ENCODE peak calls at places on chromosomes 12 and 14, in eight cellular contexts. One of them, this sample, is unnamed.
A peak's percentile ranks its signal among the peaks of the same experiment; 100 is the strongest.

GRCh38 chr14:64910847-64911495 is 3.3 kb upstream of the CHURC1 start:
- DNase-seq in SJSA1: no peak
- DNase-seq in lower lobe of right lung: no peak
- DNase-seq in A549: peak; percentile 60
- DNase-seq in neuronal stem cell: no peak
- DNase-seq in A673: peak; percentile 50
- DNase-seq in GM12878: no peak
- DNase-seq in iPS DF 6.9: no peak
- DNase-seq in this sample: peak; percentile 81

GRCh38 chr14:69822456-69822855 is 25.4 kb upstream of the SLC10A1 start:
- DNase-seq in SJSA1: no peak
- DNase-seq in lower lobe of right lung: no peak
- DNase-seq in A549: no peak
- DNase-seq in neuronal stem cell: no peak
- DNase-seq in A673: no peak
- DNase-seq in GM12878: no peak
- DNase-seq in iPS DF 6.9: no peak
- DNase-seq in this sample: no peak

GRCh38 chr14:104462651-104463630 is 116.6 kb upstream of the C14orf180 start:
- DNase-seq in SJSA1: no peak
- DNase-seq in lower lobe of right lung: no peak
- DNase-seq in A549: no peak
- DNase-seq in neuronal stem cell: no peak
- DNase-seq in A673: no peak
- DNase-seq in GM12878: no peak
- DNase-seq in iPS DF 6.9: no peak
- DNase-seq in this sample: no peak

GRCh38 chr14:85531141-85531593 is 1.2 kb downstream of the FLRT2 start:
- DNase-seq in SJSA1: peak; percentile 90
- DNase-seq in lower lobe of right lung: peak; percentile 50
- DNase-seq in A549: peak; percentile 79
- DNase-seq in neuronal stem cell: peak; percentile 42
- DNase-seq in A673: peak; percentile 80
- DNase-seq in GM12878: no peak
- DNase-seq in iPS DF 6.9: no peak
- DNase-seq in this sample: peak; percentile 91

GRCh38 chr12:21711376-21711775 is 53.7 kb upstream of the LDHB start:
- DNase-seq in SJSA1: no peak
- DNase-seq in lower lobe of right lung: no peak
- DNase-seq in A549: no peak
- DNase-seq in neuronal stem cell: no peak
- DNase-seq in A673: no peak
- DNase-seq in GM12878: no peak
- DNase-seq in iPS DF 6.9: no peak
- DNase-seq in this sample: no peak

GRCh38 chr12:26704214-26704613 is 128.8 kb downstream of the ITPR2 start:
- DNase-seq in SJSA1: no peak
- DNase-seq in lower lobe of right lung: no peak
- DNase-seq in A549: no peak
- DNase-seq in neuronal stem cell: no peak
- DNase-seq in A673: no peak
- DNase-seq in GM12878: no peak
- DNase-seq in iPS DF 6.9: no peak
- DNase-seq in this sample: no peak

GRCh38 chr12:67155863-67156262 is 113.3 kb upstream of the CAND1 start:
- DNase-seq in SJSA1: no peak
- DNase-seq in lower lobe of right lung: no peak
- DNase-seq in A549: peak; percentile 10
- DNase-seq in neuronal stem cell: no peak
- DNase-seq in A673: peak; percentile 14
- DNase-seq in GM12878: no peak
- DNase-seq in iPS DF 6.9: no peak
- DNase-seq in this sample: peak; percentile 8

GRCh38 chr12:106044773-106045172 is 94.0 kb downstream of the NUAK1 start:
- DNase-seq in SJSA1: peak; percentile 46
- DNase-seq in lower lobe of right lung: no peak
- DNase-seq in A549: peak; percentile 39
- DNase-seq in neuronal stem cell: no peak
- DNase-seq in A673: no peak
- DNase-seq in GM12878: no peak
- DNase-seq in iPS DF 6.9: no peak
- DNase-seq in this sample: peak; percentile 31

GRCh38 chr12:45583011-45583657 is 146.4 kb upstream of the ARID2 start:
- DNase-seq in SJSA1: no peak
- DNase-seq in lower lobe of right lung: no peak
- DNase-seq in A549: no peak
- DNase-seq in neuronal stem cell: no peak
- DNase-seq in A673: no peak
- DNase-seq in GM12878: no peak
- DNase-seq in iPS DF 6.9: no peak
- DNase-seq in this sample: no peak

GRCh38 chr14:72745991-72746980 is 147.6 kb downstream of the DPF3 start:
- DNase-seq in SJSA1: no peak
- DNase-seq in lower lobe of right lung: no peak
- DNase-seq in A549: no peak
- DNase-seq in neuronal stem cell: no peak
- DNase-seq in A673: no peak
- DNase-seq in GM12878: no peak
- DNase-seq in iPS DF 6.9: no peak
- DNase-seq in this sample: peak; percentile 88

GRCh38 chr12:11623382-11623781 is 26.1 kb upstream of the ETV6 start:
- DNase-seq in SJSA1: peak; percentile 38
- DNase-seq in lower lobe of right lung: no peak
- DNase-seq in A549: no peak
- DNase-seq in neuronal stem cell: no peak
- DNase-seq in A673: no peak
- DNase-seq in GM12878: no peak
- DNase-seq in iPS DF 6.9: no peak
- DNase-seq in this sample: peak; percentile 53

GRCh38 chr12:91189526-91189925 is 6.9 kb upstream of the DCN start:
- DNase-seq in SJSA1: no peak
- DNase-seq in lower lobe of right lung: no peak
- DNase-seq in A549: no peak
- DNase-seq in neuronal stem cell: no peak
- DNase-seq in A673: no peak
- DNase-seq in GM12878: no peak
- DNase-seq in iPS DF 6.9: no peak
- DNase-seq in this sample: peak; percentile 76

GRCh38 chr14:44405350-44405619 is 101.8 kb downstream of the FSCB start:
- DNase-seq in SJSA1: no peak
- DNase-seq in lower lobe of right lung: no peak
- DNase-seq in A549: no peak
- DNase-seq in neuronal stem cell: no peak
- DNase-seq in A673: no peak
- DNase-seq in GM12878: no peak
- DNase-seq in iPS DF 6.9: no peak
- DNase-seq in this sample: no peak

GRCh38 chr12:115225845-115226244 is 541.9 kb upstream of the TBX3 start:
- DNase-seq in SJSA1: no peak
- DNase-seq in lower lobe of right lung: no peak
- DNase-seq in A549: no peak
- DNase-seq in neuronal stem cell: no peak
- DNase-seq in A673: no peak
- DNase-seq in GM12878: no peak
- DNase-seq in iPS DF 6.9: no peak
- DNase-seq in this sample: no peak

GRCh38 chr14:65131176-65131765 is 29.0 kb upstream of the MAX start:
- DNase-seq in SJSA1: peak; percentile 28
- DNase-seq in lower lobe of right lung: no peak
- DNase-seq in A549: peak; percentile 34
- DNase-seq in neuronal stem cell: no peak
- DNase-seq in A673: no peak
- DNase-seq in GM12878: no peak
- DNase-seq in iPS DF 6.9: no peak
- DNase-seq in this sample: no peak

GRCh38 chr12:132998742-132999141 is 12.6 kb downstream of the ZNF26 start:
- DNase-seq in SJSA1: no peak
- DNase-seq in lower lobe of right lung: no peak
- DNase-seq in A549: no peak
- DNase-seq in neuronal stem cell: no peak
- DNase-seq in A673: no peak
- DNase-seq in GM12878: no peak
- DNase-seq in iPS DF 6.9: no peak
- DNase-seq in this sample: no peak
- H3K9me3 ChIP-seq in SJSA1: peaks cover 14% of the 10 kb centered on the region
- H3K9me3 ChIP-seq in lower lobe of right lung: peaks cover 99% of the 10 kb centered on the region
- H3K9me3 ChIP-seq in A549: peaks cover 93% of the 10 kb centered on the region
- H3K9me3 ChIP-seq in neuronal stem cell: peaks cover 38% of the 10 kb centered on the region
- H3K9me3 ChIP-seq in A673: peaks cover 35% of the 10 kb centered on the region
- H3K9me3 ChIP-seq in GM12878: peaks cover 46% of the 10 kb centered on the region
- H3K9me3 ChIP-seq in iPS DF 6.9: peaks cover 2% of the 10 kb centered on the region
- H3K9me3 ChIP-seq in this sample: peaks cover 83% of the 10 kb centered on the region

GRCh38 chr14:35403085-35403396 is 1.5 kb downstream of the NFKBIA start:
- DNase-seq in SJSA1: no peak
- DNase-seq in lower lobe of right lung: peak; percentile 67
- DNase-seq in A549: no peak
- DNase-seq in neuronal stem cell: no peak
- DNase-seq in A673: peak; percentile 30
- DNase-seq in GM12878: no peak
- DNase-seq in iPS DF 6.9: no peak
- DNase-seq in this sample: no peak
- H3K4me3 ChIP-seq in SJSA1: peak overlapping the region; percentile 93
- H3K4me3 ChIP-seq in lower lobe of right lung: peak overlapping the region; percentile 93
- H3K4me3 ChIP-seq in A549: peak overlapping the region; percentile 97
- H3K4me3 ChIP-seq in neuronal stem cell: no peak overlapping the region
- H3K4me3 ChIP-seq in A673: peak overlapping the region; percentile 95
- H3K4me3 ChIP-seq in GM12878: peak overlapping the region; percentile 98
- H3K4me3 ChIP-seq in iPS DF 6.9: no peak overlapping the region
- H3K4me3 ChIP-seq in this sample: peak overlapping the region; percentile 91

GRCh38 chr14:89294872-89295271 is 122.2 kb downstream of the FOXN3 start:
- DNase-seq in SJSA1: no peak
- DNase-seq in lower lobe of right lung: no peak
- DNase-seq in A549: no peak
- DNase-seq in neuronal stem cell: no peak
- DNase-seq in A673: no peak
- DNase-seq in GM12878: no peak
- DNase-seq in iPS DF 6.9: no peak
- DNase-seq in this sample: no peak
- H3K4me1 ChIP-seq in SJSA1: peaks cover 21% of the 10 kb centered on the region
- H3K4me1 ChIP-seq in lower lobe of right lung: no peaks in the 10 kb centered on the region
- H3K4me1 ChIP-seq in A549: no peaks in the 10 kb centered on the region
- H3K4me1 ChIP-seq in neuronal stem cell: peaks cover 10% of the 10 kb centered on the region
- H3K4me1 ChIP-seq in A673: no peaks in the 10 kb centered on the region
- H3K4me1 ChIP-seq in GM12878: peaks cover 6% of the 10 kb centered on the region
- H3K4me1 ChIP-seq in iPS DF 6.9: peaks cover 20% of the 10 kb centered on the region
- H3K4me1 ChIP-seq in this sample: no peaks in the 10 kb centered on the region

GRCh38 chr14:106377432-106377831 is 851.0 kb downstream of the TMEM121 start:
- DNase-seq in SJSA1: no peak
- DNase-seq in lower lobe of right lung: no peak
- DNase-seq in A549: no peak
- DNase-seq in neuronal stem cell: no peak
- DNase-seq in A673: no peak
- DNase-seq in GM12878: no peak
- DNase-seq in iPS DF 6.9: no peak
- DNase-seq in this sample: no peak
- H3K9me3 ChIP-seq in SJSA1: no peaks in the 10 kb centered on the region
- H3K9me3 ChIP-seq in lower lobe of right lung: no peaks in the 10 kb centered on the region
- H3K9me3 ChIP-seq in A549: no peaks in the 10 kb centered on the region
- H3K9me3 ChIP-seq in neuronal stem cell: peaks cover 25% of the 10 kb centered on the region
- H3K9me3 ChIP-seq in A673: no peaks in the 10 kb centered on the region
- H3K9me3 ChIP-seq in GM12878: no peaks in the 10 kb centered on the region
- H3K9me3 ChIP-seq in iPS DF 6.9: peaks cover 9% of the 10 kb centered on the region
- H3K9me3 ChIP-seq in this sample: no peaks in the 10 kb centered on the region

GRCh38 chr14:89351364-89351957 is 65.6 kb downstream of the FOXN3 start:
- DNase-seq in SJSA1: peak; percentile 61
- DNase-seq in lower lobe of right lung: peak; percentile 56
- DNase-seq in A549: peak; percentile 29
- DNase-seq in neuronal stem cell: no peak
- DNase-seq in A673: peak; percentile 63
- DNase-seq in GM12878: peak; percentile 54
- DNase-seq in iPS DF 6.9: no peak
- DNase-seq in this sample: peak; percentile 50

GRCh38 chr14:89344871-89345270 is 72.2 kb downstream of the FOXN3 start:
- DNase-seq in SJSA1: no peak
- DNase-seq in lower lobe of right lung: no peak
- DNase-seq in A549: no peak
- DNase-seq in neuronal stem cell: no peak
- DNase-seq in A673: no peak
- DNase-seq in GM12878: no peak
- DNase-seq in iPS DF 6.9: no peak
- DNase-seq in this sample: no peak

GRCh38 chr14:89348726-89349125 is 68.3 kb downstream of the FOXN3 start:
- DNase-seq in SJSA1: no peak
- DNase-seq in lower lobe of right lung: no peak
- DNase-seq in A549: no peak
- DNase-seq in neuronal stem cell: no peak
- DNase-seq in A673: no peak
- DNase-seq in GM12878: no peak
- DNase-seq in iPS DF 6.9: no peak
- DNase-seq in this sample: no peak

GRCh38 chr14:89349196-89350008 is 67.6 kb downstream of the FOXN3 start:
- DNase-seq in SJSA1: no peak
- DNase-seq in lower lobe of right lung: no peak
- DNase-seq in A549: peak; percentile 35
- DNase-seq in neuronal stem cell: peak; percentile 76
- DNase-seq in A673: no peak
- DNase-seq in GM12878: no peak
- DNase-seq in iPS DF 6.9: peak; percentile 52
- DNase-seq in this sample: no peak

GRCh38 chr14:89347885-89348284 is 69.1 kb downstream of the FOXN3 start:
- DNase-seq in SJSA1: no peak
- DNase-seq in lower lobe of right lung: no peak
- DNase-seq in A549: no peak
- DNase-seq in neuronal stem cell: no peak
- DNase-seq in A673: no peak
- DNase-seq in GM12878: no peak
- DNase-seq in iPS DF 6.9: no peak
- DNase-seq in this sample: no peak
- H3K4me3 ChIP-seq in SJSA1: no peak overlapping the region
- H3K4me3 ChIP-seq in lower lobe of right lung: no peak overlapping the region
- H3K4me3 ChIP-seq in A549: no peak overlapping the region
- H3K4me3 ChIP-seq in neuronal stem cell: no peak overlapping the region
- H3K4me3 ChIP-seq in A673: no peak overlapping the region
- H3K4me3 ChIP-seq in GM12878: no peak overlapping the region
- H3K4me3 ChIP-seq in iPS DF 6.9: no peak overlapping the region
- H3K4me3 ChIP-seq in this sample: no peak overlapping the region